ENCODE peak calls at places on chromosomes 16 and 17, in four cellular contexts. One of them, this sample, is unnamed.

GRCh38 chr16:81462683-81463082 is 18.1 kb downstream of the CMIP start:
- DNase-seq in substantia nigra: no peak
- DNase-seq in ELR: no peak
- DNase-seq in NCI-H774: no peak
- DNase-seq in this sample: no peak

GRCh38 chr17:77569846-77570564 is 388.5 kb upstream of the TNRC6C start:
- DNase-seq in ELR: no peak
- DNase-seq in substantia nigra: no peak
- DNase-seq in NCI-H774: no peak
- DNase-seq in this sample: no peak

GRCh38 chr16:85349413-85350145 is 237.3 kb upstream of the CIBAR2 start:
- DNase-seq in substantia nigra: no peak
- DNase-seq in NCI-H774: no peak
- DNase-seq in ELR: no peak
- DNase-seq in this sample: no peak

GRCh38 chr16:85593503-85594195 is 19.5 kb upstream of the GSE1 start:
- DNase-seq in NCI-H774: peak; percentile 64
- DNase-seq in ELR: no peak
- DNase-seq in substantia nigra: no peak
- DNase-seq in this sample: no peak

GRCh38 chr16:27511657-27512056 is 38.1 kb downstream of the GTF3C1 start:
- DNase-seq in substantia nigra: no peak
- DNase-seq in ELR: no peak
- DNase-seq in NCI-H774: no peak
- DNase-seq in this sample: no peak

GRCh38 chr17:32909787-32910369 is 18.1 kb upstream of the TMEM98 start:
- DNase-seq in substantia nigra: peak; percentile 34
- DNase-seq in NCI-H774: peak; percentile 64
- DNase-seq in ELR: peak; percentile 79
- DNase-seq in this sample: peak; percentile 94

GRCh38 chr17:61878984-61879612 is 15.8 kb upstream of the BRIP1 start:
- DNase-seq in NCI-H774: no peak
- DNase-seq in ELR: peak; percentile 11
- DNase-seq in substantia nigra: no peak
- DNase-seq in this sample: no peak

GRCh38 chr17:7651959-7652658 is 1.4 kb downstream of the ATP1B2 start:
- DNase-seq in NCI-H774: no peak
- DNase-seq in substantia nigra: no peak
- DNase-seq in ELR: no peak
- DNase-seq in this sample: no peak

GRCh38 chr17:73357318-73357717 is 45.5 kb upstream of the CDC42EP4 start:
- DNase-seq in NCI-H774: no peak
- DNase-seq in substantia nigra: no peak
- DNase-seq in ELR: no peak
- DNase-seq in this sample: no peak

GRCh38 chr17:74512041-74512440 is 19.2 kb downstream of the CD300LB start:
- DNase-seq in ELR: no peak
- DNase-seq in NCI-H774: no peak
- DNase-seq in substantia nigra: no peak
- DNase-seq in this sample: no peak

GRCh38 chr16:51152691-51153261 is 1.7 kb upstream of the SALL1 start:
- DNase-seq in ELR: peak; percentile 31
- DNase-seq in substantia nigra: no peak
- DNase-seq in NCI-H774: no peak
- DNase-seq in this sample: no peak

GRCh38 chr17:16945513-16946201 is 26.3 kb downstream of the TNFRSF13B start:
- DNase-seq in ELR: no peak
- DNase-seq in substantia nigra: no peak
- DNase-seq in NCI-H774: no peak
- DNase-seq in this sample: no peak

GRCh38 chr17:38352245-38353083 is 820 bp downstream of the SOCS7 start:
- DNase-seq in ELR: peak; percentile 49
- DNase-seq in NCI-H774: peak; percentile 9
- DNase-seq in substantia nigra: no peak
- DNase-seq in this sample: no peak

GRCh38 chr17:74554909-74555308 is 9.0 kb upstream of the CD300C start:
- DNase-seq in substantia nigra: no peak
- DNase-seq in ELR: no peak
- DNase-seq in NCI-H774: no peak
- DNase-seq in this sample: no peak

GRCh38 chr17:56653877-56654276 is 60.4 kb downstream of the NOG start:
- DNase-seq in ELR: peak; percentile 83
- DNase-seq in substantia nigra: no peak
- DNase-seq in NCI-H774: no peak
- DNase-seq in this sample: no peak

GRCh38 chr16:53872248-53873221 is 168.6 kb downstream of the FTO start:
- DNase-seq in substantia nigra: no peak
- DNase-seq in ELR: peak; percentile 83
- DNase-seq in NCI-H774: no peak
- DNase-seq in this sample: peak; percentile 67

GRCh38 chr16:10760863-10761262 is 17.2 kb downstream of the NUBP1 start:
- DNase-seq in ELR: no peak
- DNase-seq in substantia nigra: no peak
- DNase-seq in NCI-H774: no peak
- DNase-seq in this sample: no peak

GRCh38 chr17:7767425-7768021 is 50.0 kb downstream of the DNAH2 start:
- DNase-seq in substantia nigra: no peak
- DNase-seq in ELR: no peak
- DNase-seq in NCI-H774: no peak
- DNase-seq in this sample: no peak

GRCh38 chr17:43961954-43962353 is 8.2 kb upstream of the PYY start:
- DNase-seq in NCI-H774: no peak
- DNase-seq in ELR: no peak
- DNase-seq in substantia nigra: no peak
- DNase-seq in this sample: no peak

GRCh38 chr17:20141201-20141999 is 132.2 kb downstream of the SPECC1 start:
- DNase-seq in NCI-H774: no peak
- DNase-seq in ELR: no peak
- DNase-seq in substantia nigra: no peak
- DNase-seq in this sample: no peak

GRCh38 chr17:57953703-57954420 is 1.4 kb downstream of the CUEDC1 start:
- DNase-seq in ELR: no peak
- DNase-seq in NCI-H774: no peak
- DNase-seq in substantia nigra: no peak
- DNase-seq in this sample: no peak

GRCh38 chr17:50689251-50689650 is 18.5 kb downstream of the ANKRD40 start:
- DNase-seq in NCI-H774: no peak
- DNase-seq in substantia nigra: no peak
- DNase-seq in ELR: peak; percentile 82
- DNase-seq in this sample: no peak

GRCh38 chr17:75181608-75182318 is 996 bp downstream of the SUMO2 start:
- DNase-seq in NCI-H774: peak; percentile 18
- DNase-seq in substantia nigra: no peak
- DNase-seq in ELR: peak; percentile 39
- DNase-seq in this sample: peak; percentile 16

GRCh38 chr17:74521701-74522201 is 9.5 kb downstream of the CD300LB start:
- DNase-seq in ELR: no peak
- DNase-seq in substantia nigra: no peak
- DNase-seq in NCI-H774: no peak
- DNase-seq in this sample: peak; percentile 48

GRCh38 chr16:64866026-64866425 is 255.8 kb downstream of the CDH11 start:
- DNase-seq in NCI-H774: no peak
- DNase-seq in ELR: no peak
- DNase-seq in substantia nigra: no peak
- DNase-seq in this sample: no peak

GRCh38 chr16:8962393-8963009 is 1.2 kb downstream of the USP7 start:
- DNase-seq in ELR: no peak
- DNase-seq in NCI-H774: no peak
- DNase-seq in substantia nigra: no peak
- DNase-seq in this sample: no peak

GRCh38 chr17:56708220-56708567 is 114.7 kb downstream of the NOG start:
- DNase-seq in ELR: no peak
- DNase-seq in substantia nigra: no peak
- DNase-seq in NCI-H774: no peak
- DNase-seq in this sample: no peak

GRCh38 chr17:8608001-8608400 is 22.5 kb downstream of the MYH10 start:
- DNase-seq in substantia nigra: no peak
- DNase-seq in ELR: no peak
- DNase-seq in NCI-H774: no peak
- DNase-seq in this sample: no peak

GRCh38 chr17:68456529-68457167 is 648 bp downstream of the WIPI1 start:
- DNase-seq in ELR: peak; percentile 93
- DNase-seq in NCI-H774: peak; percentile 45
- DNase-seq in substantia nigra: peak; percentile 44
- DNase-seq in this sample: peak; percentile 80

GRCh38 chr16:89023151-89023551 is 46.1 kb upstream of the CBFA2T3 start:
- DNase-seq in ELR: no peak
- DNase-seq in substantia nigra: no peak
- DNase-seq in NCI-H774: no peak
- DNase-seq in this sample: no peak

GRCh38 chr16:86258713-86259112 is 251.6 kb upstream of the FOXF1 start:
- DNase-seq in NCI-H774: no peak
- DNase-seq in ELR: peak; percentile 15
- DNase-seq in substantia nigra: no peak
- DNase-seq in this sample: no peak

This sample was measured in pons.